ENCODE peak calls at places on chromosomes 4 and X, in ten cellular contexts. V, F, X, Y, D, K, R, O, Q and L are unnamed samples.

GRCh38 chr4:88672987-88673386 is 24.6 kb downstream of the NAP1L5 start:
- DNase-seq in V (no peak), F (peak), X (peak), Y (no peak), D (peak), K (no peak), R (peak), O (no peak), Q (no peak), L (peak)

GRCh38 chr4:127965803-127966175 is 583 bp downstream of the ABHD18 start:
- DNase-seq in V (peak), F (peak), X (peak), Y (peak), D (peak), K (peak), R (peak), O (peak), Q (peak), L (no peak)

GRCh38 chrX:85052636-85053343 is 49.1 kb downstream of the APOOL start:
- DNase-seq in V (peak), F (peak), X (no peak), Y (no peak), D (no peak), K (no peak), R (no peak), O (no peak), Q (no peak), L (peak)

GRCh38 chrX:15546745-15547144 is 46.1 kb downstream of the BMX start:
- DNase-seq in V (no peak), F (no peak), X (no peak), Y (no peak), D (no peak), K (no peak), R (no peak), O (no peak), Q (no peak), L (no peak)

GRCh38 chr4:244471-244870 is 60.8 kb downstream of the ZNF732 start:
- DNase-seq in V (peak), F (no peak), X (peak), Y (no peak), D (peak), K (peak), R (peak), O (peak), Q (no peak), L (peak)

GRCh38 chr4:7197910-7198309 is 5.6 kb downstream of the SORCS2 start:
- DNase-seq in V (no peak), F (no peak), X (no peak), Y (peak), D (no peak), K (no peak), R (peak), O (no peak), Q (no peak), L (no peak)

GRCh38 chr4:103996059-103996458 is 276.3 kb upstream of the TACR3 start:
- DNase-seq in V (peak), F (peak), X (no peak), Y (no peak), D (peak), K (no peak), R (peak), O (no peak), Q (no peak), L (no peak)

GRCh38 chr4:146112389-146112788 is 63.1 kb upstream of the LSM6 start:
- DNase-seq in V (no peak), F (no peak), X (no peak), Y (no peak), D (no peak), K (no peak), R (no peak), O (no peak), Q (no peak), L (no peak)

GRCh38 chrX:40866878-40867277 is 131.5 kb upstream of the MED14 start:
- DNase-seq in V (no peak), F (no peak), X (no peak), Y (no peak), D (no peak), K (no peak), R (no peak), O (no peak), Q (no peak), L (no peak)

GRCh38 chr4:78552398-78553396 is 1.1 kb downstream of the ANXA3 start:
- DNase-seq in V (no peak), F (peak), X (no peak), Y (no peak), D (peak), K (no peak), R (peak), O (no peak), Q (no peak), L (no peak)

GRCh38 chr4:75547647-75548387 is 8.0 kb upstream of the ODAPH start:
- DNase-seq in V (no peak), F (peak), X (no peak), Y (no peak), D (no peak), K (no peak), R (no peak), O (no peak), Q (no peak), L (peak)

GRCh38 chrX:9905288-9905687 is 61.9 kb upstream of the CLDN34 start:
- DNase-seq in V (no peak), F (peak), X (no peak), Y (no peak), D (no peak), K (no peak), R (no peak), O (no peak), Q (no peak), L (peak)

GRCh38 chrX:1909419-1910206 is 294.8 kb downstream of the ASMT start:
- DNase-seq in V (no peak), F (no peak), X (no peak), Y (no peak), D (no peak), K (no peak), R (no peak), O (no peak), Q (no peak), L (no peak)

GRCh38 chr4:76200771-76201224 is 12.8 kb downstream of the SCARB2 start:
- DNase-seq in V (no peak), F (no peak), X (no peak), Y (no peak), D (no peak), K (no peak), R (no peak), O (no peak), Q (no peak), L (no peak)

GRCh38 chrX:68895339-68896250 is 66.8 kb downstream of the EFNB1 start:
- DNase-seq in V (no peak), F (peak), X (peak), Y (no peak), D (no peak), K (no peak), R (no peak), O (no peak), Q (peak), L (peak)

GRCh38 chr4:26916195-26916594 is 55.6 kb downstream of the STIM2 start:
- DNase-seq in V (no peak), F (peak), X (no peak), Y (no peak), D (no peak), K (no peak), R (no peak), O (no peak), Q (no peak), L (no peak)

GRCh38 chrX:332916-333610 is 14.5 kb upstream of the GTPBP6 start:
- DNase-seq in V (no peak), F (no peak), X (no peak), Y (peak), D (no peak), K (no peak), R (no peak), O (no peak), Q (no peak), L (no peak)

GRCh38 chrX:19889582-19890342 is 2.4 kb upstream of the SH3KBP1 start:
- DNase-seq in V (peak), F (peak), X (peak), Y (no peak), D (no peak), K (no peak), R (no peak), O (peak), Q (no peak), L (peak)

GRCh38 chr4:16225996-16226815 is at the start of gene TAPT1:
- DNase-seq in V (peak), F (peak), X (peak), Y (peak), D (peak), K (peak), R (peak), O (peak), Q (peak), L (peak)

GRCh38 chr4:74293558-74293957 is 14.7 kb upstream of the EPGN start:
- DNase-seq in V (no peak), F (no peak), X (no peak), Y (no peak), D (no peak), K (no peak), R (no peak), O (no peak), Q (no peak), L (no peak)

GRCh38 chr4:153023692-153024394 is 87.7 kb downstream of the FHDC1 start:
- DNase-seq in V (no peak), F (no peak), X (no peak), Y (no peak), D (no peak), K (no peak), R (no peak), O (no peak), Q (no peak), L (no peak)

GRCh38 chr4:85496933-85497332 is 22.0 kb downstream of the ARHGAP24 start:
- DNase-seq in V (peak), F (peak), X (no peak), Y (no peak), D (no peak), K (no peak), R (no peak), O (no peak), Q (no peak), L (peak)

GRCh38 chr4:152572417-152573086 is 36.7 kb upstream of the FBXW7 start:
- DNase-seq in V (no peak), F (peak), X (no peak), Y (no peak), D (no peak), K (no peak), R (no peak), O (no peak), Q (no peak), L (no peak)

GRCh38 chrX:118216086-118216485 is 99.5 kb upstream of the KLHL13 start:
- DNase-seq in V (no peak), F (no peak), X (no peak), Y (no peak), D (no peak), K (no peak), R (no peak), O (no peak), Q (no peak), L (peak)

GRCh38 chrX:73068467-73069364 is 10.6 kb downstream of the PABPC1L2A start:
- DNase-seq in V (no peak), F (no peak), X (no peak), Y (no peak), D (no peak), K (no peak), R (no peak), O (no peak), Q (no peak), L (no peak)